ENCODE peak calls at places on chromosome 5, in six cellular contexts. S is ovary, Z is retinal pigment epithelial cell, U is pancreas, M is H1, Y is fibroblast of the aortic adventitia. N is an unnamed sample.

GRCh38 chr5:134209477-134210240 is 16.2 kb downstream of the PPP2CA start:
- DNase-seq in S (no peak), Z (no peak), Y (peak), M (no peak), U (no peak), N (no peak)

GRCh38 chr5:171596391-171596878 is 177.0 kb downstream of the FGF18 start:
- DNase-seq in M (peak), Z (no peak), Y (peak), S (peak), U (no peak), N (no peak)

GRCh38 chr5:146301666-146302065 is 37.0 kb upstream of the POU4F3 start:
- DNase-seq in S (no peak), U (no peak), Y (no peak), Z (no peak), M (no peak), N (no peak)

GRCh38 chr5:181221792-181222629 is 1.1 kb upstream of the TRIM41 start:
- DNase-seq in U (peak), Z (no peak), S (peak), Y (peak), M (peak), N (peak)

GRCh38 chr5:141713616-141714309 is 31.7 kb upstream of the ARAP3 start:
- DNase-seq in S (no peak), Y (peak), Z (peak), M (no peak), U (no peak), N (no peak)

GRCh38 chr5:103589416-103590175 is 27.0 kb upstream of the NUDT12 start:
- DNase-seq in Z (no peak), S (no peak), M (no peak), U (no peak), Y (peak), N (no peak)

GRCh38 chr5:130545291-130545690 is 619.8 kb downstream of the HINT1 start:
- DNase-seq in U (no peak), Z (no peak), S (no peak), M (no peak), Y (no peak), N (no peak)

GRCh38 chr5:82467006-82467561 is 188.9 kb upstream of the RPS23 start:
- DNase-seq in U (no peak), Y (peak), S (peak), Z (no peak), M (no peak), N (no peak)

GRCh38 chr5:171484460-171484899 is 65.0 kb downstream of the FGF18 start:
- DNase-seq in Y (peak), S (no peak), M (peak), Z (no peak), U (no peak), N (peak)

GRCh38 chr5:138706655-138707480 is 46.4 kb upstream of the CTNNA1 start:
- DNase-seq in U (no peak), Y (peak), Z (no peak), S (no peak), M (no peak), N (no peak)

GRCh38 chr5:91090995-91091394 is 292.1 kb downstream of the ARRDC3 start:
- DNase-seq in Y (no peak), U (no peak), M (no peak), Z (no peak), S (no peak), N (no peak)

GRCh38 chr5:6540111-6540830 is 91.6 kb downstream of the UBE2QL1 start:
- DNase-seq in S (no peak), U (no peak), Z (no peak), Y (no peak), M (no peak), N (no peak)

GRCh38 chr5:72110401-72111013 is 3.2 kb downstream of the MAP1B start:
- DNase-seq in S (no peak), Y (no peak), M (no peak), U (no peak), Z (no peak), N (no peak)

GRCh38 chr5:75964008-75964407 is 119.2 kb upstream of the SV2C start:
- DNase-seq in S (no peak), M (no peak), U (no peak), Y (no peak), Z (no peak), N (no peak)

GRCh38 chr5:132277971-132278964 is 15.9 kb upstream of the SLC22A4 start:
- DNase-seq in Z (no peak), M (no peak), Y (no peak), U (no peak), S (no peak), N (no peak)

GRCh38 chr5:10779592-10779991 is 18.6 kb upstream of the DAP start:
- DNase-seq in S (no peak), Z (no peak), Y (no peak), U (no peak), M (no peak), N (no peak)

GRCh38 chr5:10775646-10776045 is 14.6 kb upstream of the DAP start:
- DNase-seq in Z (no peak), U (no peak), Y (no peak), M (no peak), S (no peak), N (no peak)
- TF ChIP-seq CTCF in Z (no peak), U (no peak), Y (no peak), M (peak), S (no peak), N (no peak)

DNA sequence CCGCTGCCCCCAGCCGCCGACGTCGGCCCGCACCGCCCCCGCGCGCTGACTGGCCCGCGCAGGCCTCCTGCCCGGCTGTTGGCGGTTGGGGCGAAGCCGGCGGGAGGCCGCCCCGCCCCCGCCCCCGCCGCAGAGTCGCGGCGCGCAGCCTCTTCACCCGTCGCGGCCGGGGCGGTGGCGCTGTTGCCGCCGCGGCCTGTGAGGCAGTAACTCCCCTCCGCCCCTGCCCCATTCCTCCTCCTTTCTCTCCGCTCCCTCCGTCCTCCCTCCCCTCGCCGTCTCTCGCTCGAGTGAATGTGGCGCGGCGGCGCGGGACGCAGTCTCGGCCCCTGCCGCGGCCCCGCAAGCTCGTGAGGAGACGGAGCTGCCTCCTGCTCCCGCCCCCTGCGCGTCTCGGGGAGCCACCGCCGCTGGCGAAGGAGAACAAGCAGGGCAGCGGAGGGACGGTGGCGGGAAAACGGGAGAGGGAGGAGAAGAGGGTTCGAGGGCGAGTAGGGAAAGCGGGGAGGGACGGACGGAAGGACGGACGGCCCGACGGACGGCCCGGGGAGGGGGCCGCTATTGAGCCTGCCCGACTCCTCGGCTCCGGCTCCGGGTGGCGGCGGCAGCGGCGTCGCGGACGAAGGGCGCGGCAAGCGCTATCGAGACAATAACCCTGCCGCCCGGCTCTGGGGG is 637 bp upstream of the ERBIN start:
- DNase-seq in Z (no peak), U (peak), S (peak), Y (peak), M (peak), N (peak)
- TF ChIP-seq CTCF in Z (peak), U (no peak), S (peak), Y (peak), M (peak), N (no peak)

DNA sequence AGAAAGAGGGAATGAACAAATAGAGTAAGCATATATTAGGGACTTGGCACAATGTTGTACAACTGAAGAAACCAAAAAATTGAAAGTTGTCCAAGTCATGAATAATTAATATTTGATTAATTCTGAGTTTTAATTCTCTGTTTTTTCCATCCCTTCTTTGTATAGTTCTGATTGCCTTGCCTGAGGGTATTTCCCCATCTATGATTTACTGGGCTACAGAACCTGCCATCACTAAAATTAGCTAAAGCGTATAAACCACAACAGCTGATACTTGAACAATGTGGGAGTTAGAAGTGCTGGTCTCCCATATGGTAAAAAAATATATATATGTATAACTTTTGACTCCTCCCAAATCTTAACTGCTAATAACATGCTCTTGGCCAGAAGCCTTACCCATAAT is 1253.5 kb upstream of the CDH6 start:
- DNase-seq in Y (no peak), M (no peak), Z (no peak), S (no peak), U (no peak), N (no peak)
- TF ChIP-seq CTCF in Y (no peak), M (no peak), Z (no peak), S (no peak), U (no peak), N (no peak)

GRCh38 chr5:89929173-89929572 is 480.4 kb downstream of the CETN3 start:
- DNase-seq in M (no peak), S (no peak), Y (peak), U (no peak), Z (no peak), N (no peak)
- TF ChIP-seq CTCF in M (peak), S (no peak), Y (no peak), U (no peak), Z (no peak), N (no peak)

GRCh38 chr5:2755371-2755715 is 3.9 kb upstream of the IRX2 start:
- DNase-seq in U (no peak), S (no peak), M (no peak), Y (no peak), Z (no peak), N (no peak)
- TF ChIP-seq CTCF in U (no peak), S (no peak), M (no peak), Y (no peak), Z (no peak), N (no peak)

GRCh38 chr5:176609724-176610429 is at the start of gene GPRIN1:
- DNase-seq in U (no peak), M (peak), Z (no peak), Y (peak), S (no peak), N (peak)
- TF ChIP-seq CTCF in U (no peak), M (no peak), Z (peak), Y (peak), S (no peak), N (no peak)

DNA sequence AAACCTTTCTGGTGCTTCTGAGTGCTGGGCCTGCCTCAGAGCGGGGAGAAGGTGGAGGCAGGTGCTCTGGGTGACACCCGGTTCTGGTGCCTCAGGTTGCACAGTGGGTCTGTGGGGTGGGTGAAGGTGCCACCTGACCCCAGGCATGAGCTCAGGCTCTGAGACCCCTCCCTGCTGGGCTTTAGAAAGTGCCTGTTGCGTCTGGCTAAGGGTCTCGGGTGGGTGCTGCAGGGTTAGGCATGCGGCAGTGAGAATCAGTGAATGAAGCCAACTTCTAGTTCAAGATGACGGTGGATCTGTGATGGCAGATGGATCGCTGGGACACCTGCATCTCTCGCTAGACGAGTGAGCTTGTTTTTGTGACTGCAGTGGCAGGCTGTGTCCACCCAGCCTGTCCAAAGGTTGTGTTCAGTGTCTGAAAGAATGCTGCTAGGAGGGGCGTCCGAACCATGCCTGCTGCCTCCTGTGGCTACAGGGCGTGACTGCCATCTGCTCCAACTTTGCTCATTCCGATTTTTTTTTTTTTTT is 5.0 kb downstream of the SQSTM1 start:
- DNase-seq in M (no peak), S (no peak), U (no peak), Y (peak), Z (no peak), N (no peak)
- TF ChIP-seq CTCF in M (no peak), S (no peak), U (no peak), Y (no peak), Z (peak), N (no peak)